ENCODE peak calls at places on chromosome 10, in seven cellular contexts. V, B, M, D, Y, F and O are unnamed samples.

GRCh38 chr10:129740532-129741279 is 223.4 kb downstream of the EBF3 start:
- DNase-seq in V (peak; percentile 0), B (no peak), M (no peak), D (no peak), Y (no peak), F (no peak), O (peak; percentile 64)

GRCh38 chr10:48455392-48456151 is 149.1 kb downstream of the MAPK8 start:
- DNase-seq in V (no peak), B (no peak), M (no peak), D (peak; percentile 54), Y (no peak), F (no peak), O (no peak)

GRCh38 chr10:90222372-90222771 is 521.0 kb downstream of the KIF20B start:
- DNase-seq in V (no peak), B (no peak), M (no peak), D (no peak), Y (no peak), F (no peak), O (no peak)

GRCh38 chr10:98225000-98225399 is 43.0 kb downstream of the LOXL4 start:
- DNase-seq in V (no peak), B (no peak), M (no peak), D (no peak), Y (no peak), F (no peak), O (no peak)

GRCh38 chr10:118209215-118209614 is 132.9 kb downstream of the FAM204A start:
- DNase-seq in V (no peak), B (no peak), M (no peak), D (no peak), Y (no peak), F (no peak), O (no peak)

GRCh38 chr10:29392376-29393021 is 103.6 kb downstream of the LYZL1 start:
- DNase-seq in V (peak; percentile 64), B (no peak), M (no peak), D (no peak), Y (peak; percentile 49), F (peak; percentile 54), O (peak; percentile 31)

GRCh38 chr10:43292745-43293676 is 26.1 kb upstream of the RASGEF1A start:
- DNase-seq in V (peak; percentile 63), B (peak; percentile 58), M (no peak), D (peak; percentile 70), Y (peak; percentile 56), F (peak; percentile 68), O (no peak)

GRCh38 chr10:18666810-18667209 is 7.6 kb downstream of the ARL5B start:
- DNase-seq in V (no peak), B (no peak), M (no peak), D (no peak), Y (no peak), F (peak; percentile 29), O (no peak)

GRCh38 chr10:44385726-44386438 is 985 bp upstream of the CXCL12 start:
- DNase-seq in V (peak; percentile 28), B (no peak), M (no peak), D (peak; percentile 71), Y (no peak), F (no peak), O (no peak)

GRCh38 chr10:95864906-95865813 is 42.6 kb upstream of the CC2D2B start:
- DNase-seq in V (no peak), B (peak; percentile 29), M (no peak), D (no peak), Y (peak; percentile 21), F (peak; percentile 67), O (peak; percentile 91)
- TF ChIP-seq POLR2A in V (no peak), B (no peak), M (no peak), D (no peak), Y (no peak), F (no peak), O (no peak)

GRCh38 chr10:72387187-72387586 is 32.5 kb upstream of the DNAJB12 start:
- DNase-seq in V (no peak), B (no peak), M (no peak), D (no peak), Y (no peak), F (no peak), O (no peak)
- H3K4me3 ChIP-seq in V (no peak overlapping the region), B (no peak overlapping the region), M (no peak overlapping the region), D (no peak overlapping the region), Y (no peak overlapping the region), F (no peak overlapping the region), O (no peak overlapping the region)

GRCh38 chr10:13191362-13191761 is 30.0 kb downstream of the MCM10 start:
- DNase-seq in V (no peak), B (no peak), M (no peak), D (no peak), Y (no peak), F (no peak), O (no peak)
- TF ChIP-seq POLR2A in V (no peak), B (no peak), M (no peak), D (no peak), Y (no peak), F (no peak), O (no peak)

GRCh38 chr10:99781734-99782429 is 558 bp upstream of the ABCC2 start:
- DNase-seq in V (no peak), B (no peak), M (no peak), D (no peak), Y (no peak), F (no peak), O (no peak)

GRCh38 chr10:99785646-99786045 is 3.2 kb downstream of the ABCC2 start:
- DNase-seq in V (no peak), B (no peak), M (peak; percentile 3), D (no peak), Y (no peak), F (no peak), O (no peak)

GRCh38 chr10:99784731-99785441 is 2.4 kb downstream of the ABCC2 start:
- DNase-seq in V (no peak), B (no peak), M (no peak), D (no peak), Y (no peak), F (peak; percentile 80), O (no peak)

GRCh38 chr10:99784025-99784730 is 1.7 kb downstream of the ABCC2 start:
- DNase-seq in V (no peak), B (no peak), M (no peak), D (no peak), Y (no peak), F (peak; percentile 69), O (no peak)

DNA sequence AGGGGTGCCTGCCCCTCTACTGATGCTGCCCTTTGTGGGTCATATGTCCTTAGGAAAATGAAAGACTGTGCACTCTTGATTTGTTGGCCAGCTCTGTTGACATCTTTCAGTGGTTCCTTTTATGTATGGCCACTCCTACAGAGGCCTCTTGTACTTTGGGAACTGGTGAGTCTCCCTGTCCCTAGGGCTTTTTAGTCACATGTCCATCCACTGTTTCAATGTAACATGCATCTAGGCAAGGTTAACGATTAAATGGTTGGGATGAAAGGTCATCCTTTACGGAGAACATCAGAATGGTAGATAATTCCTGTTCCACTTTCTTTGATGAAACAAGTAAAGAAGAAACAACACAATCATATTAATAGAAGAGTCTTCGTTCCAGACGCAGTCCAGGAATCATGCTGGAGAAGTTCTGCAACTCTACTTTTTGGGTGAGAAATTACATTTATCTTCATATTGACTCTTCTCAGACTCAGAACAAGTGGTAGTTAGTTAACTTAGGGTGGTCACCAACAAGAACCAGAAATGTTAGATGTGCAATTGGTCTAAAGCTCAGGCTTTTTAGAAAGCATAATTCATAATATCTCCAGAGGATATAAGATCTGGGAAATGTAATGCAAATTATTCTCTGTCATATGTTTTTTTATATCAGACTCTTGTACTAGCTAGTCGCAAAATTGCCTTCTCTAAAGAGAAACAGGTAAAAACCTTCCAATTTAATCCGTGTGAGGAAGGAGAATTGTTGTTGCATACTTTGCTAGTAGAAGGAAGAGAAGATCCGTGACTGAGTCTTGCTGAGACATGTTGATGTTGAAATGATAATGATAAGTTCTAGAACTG is at the start of gene ABCC2:
- DNase-seq in V (no peak), B (no peak), M (no peak), D (no peak), Y (no peak), F (peak; percentile 94), O (no peak)
- H3K4me3 ChIP-seq in V (no peak within 1 kb of the TSS), B (peak within 1 kb of the TSS; percentile 45), M (no peak within 1 kb of the TSS), D (no peak within 1 kb of the TSS), Y (no peak within 1 kb of the TSS), F (peak within 1 kb of the TSS; percentile 82), O (no peak within 1 kb of the TSS)

GRCh38 chr10:30434273-30435067 is 486 bp downstream of the MAP3K8 start:
- DNase-seq in V (peak; percentile 82), B (peak; percentile 83), M (no peak), D (peak; percentile 96), Y (peak; percentile 93), F (peak; percentile 90), O (peak; percentile 98)
- TF ChIP-seq POLR2A in V (no peak), B (peak; percentile 80), M (no peak), D (peak; percentile 89), Y (peak; percentile 91), F (peak; percentile 76), O (peak; percentile 99)

GRCh38 chr10:3873728-3874461 is 88.9 kb upstream of the KLF6 start:
- DNase-seq in V (no peak), B (no peak), M (no peak), D (no peak), Y (no peak), F (peak; percentile 86), O (no peak)

GRCh38 chr10:3877092-3878000 is 92.3 kb upstream of the KLF6 start:
- DNase-seq in V (no peak), B (no peak), M (no peak), D (no peak), Y (no peak), F (no peak), O (no peak)

GRCh38 chr10:3875842-3876235 is 90.8 kb upstream of the KLF6 start:
- DNase-seq in V (no peak), B (no peak), M (no peak), D (no peak), Y (no peak), F (no peak), O (no peak)

GRCh38 chr10:3876563-3876962 is 91.6 kb upstream of the KLF6 start:
- DNase-seq in V (no peak), B (no peak), M (no peak), D (no peak), Y (no peak), F (no peak), O (no peak)

DNA sequence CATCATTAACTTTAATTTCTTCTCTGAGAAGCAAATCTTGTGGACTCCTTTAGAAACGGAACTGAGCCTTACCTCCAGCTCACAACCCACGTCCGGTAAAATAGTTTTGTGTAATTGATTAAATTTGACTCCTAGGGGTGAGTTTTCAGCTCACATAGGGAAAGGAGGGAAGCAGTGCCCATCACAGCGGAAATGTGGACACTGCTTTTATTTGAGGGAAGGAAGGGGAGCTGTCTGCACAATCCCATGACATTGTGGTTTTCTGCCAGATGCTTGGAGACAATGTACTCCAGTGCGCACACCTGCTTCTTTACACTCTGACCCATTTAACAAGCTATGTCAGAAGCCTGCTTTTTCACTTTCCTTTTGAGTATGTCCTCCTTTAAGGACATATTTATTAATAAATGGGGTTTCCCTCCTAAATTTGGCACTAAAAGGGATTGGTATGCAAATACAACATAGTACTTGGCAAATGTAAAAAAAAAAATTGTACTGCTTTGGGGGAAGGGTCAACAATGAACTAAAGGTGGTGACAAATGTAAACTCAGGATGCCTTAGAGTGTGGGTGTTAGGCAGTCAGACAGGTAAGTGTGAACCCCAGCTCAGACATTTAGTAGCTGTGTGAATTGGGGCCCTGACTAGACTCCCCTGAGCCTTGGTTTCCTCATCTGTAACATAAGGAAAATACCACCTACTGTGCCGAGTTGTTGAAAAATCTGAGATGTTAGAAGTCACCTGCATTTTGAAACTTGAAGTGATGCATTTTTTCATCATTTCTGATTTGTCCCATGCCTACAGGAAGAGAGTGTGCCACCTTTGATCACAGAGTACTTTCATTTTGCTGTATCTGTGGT is 90.2 kb upstream of the KLF6 start:
- DNase-seq in V (no peak), B (peak; percentile 57), M (no peak), D (no peak), Y (peak; percentile 44), F (no peak), O (no peak)
- H3K4me3 ChIP-seq in V (no peak overlapping the region), B (no peak overlapping the region), M (no peak overlapping the region), D (no peak overlapping the region), Y (no peak overlapping the region), F (no peak overlapping the region), O (no peak overlapping the region)